ENCODE peak calls at places on chromosomes 1 and 21, in ten cellular contexts. W, O, P, K, C, J, X, E, D and M are unnamed samples.
A peak's percentile ranks its signal among the peaks of the same experiment; 100 is the strongest.

GRCh38 chr1:164611754-164612642 is 53.0 kb downstream of the PBX1 start:
- DNase-seq in W (no peak), O (peak; percentile 27), P (peak; percentile 57), K (peak; percentile 82), C (no peak), J (no peak), X (peak; percentile 80), E (no peak), D (peak; percentile 82), M (peak; percentile 90)

GRCh38 chr1:21451981-21452411 is 12.1 kb downstream of the NBPF3 start:
- DNase-seq in W (no peak), O (no peak), P (peak; percentile 36), K (no peak), C (no peak), J (no peak), X (no peak), E (no peak), D (peak; percentile 21), M (no peak)

GRCh38 chr1:25990702-25991395 is 7.0 kb downstream of the PAFAH2 start:
- DNase-seq in W (peak; percentile 34), O (no peak), P (no peak), K (no peak), C (no peak), J (peak; percentile 77), X (no peak), E (peak; percentile 62), D (no peak), M (no peak)

GRCh38 chr1:64875606-64876005 is 90.7 kb downstream of the JAK1 start:
- DNase-seq in W (no peak), O (no peak), P (no peak), K (no peak), C (no peak), J (no peak), X (no peak), E (no peak), D (no peak), M (no peak)

GRCh38 chr1:109787211-109787844 is 23.6 kb upstream of the EPS8L3 start:
- DNase-seq in W (no peak), O (no peak), P (peak; percentile 43), K (no peak), C (no peak), J (no peak), X (no peak), E (no peak), D (no peak), M (no peak)

GRCh38 chr1:75836528-75836927 is 39.8 kb downstream of the MSH4 start:
- DNase-seq in W (no peak), O (no peak), P (no peak), K (no peak), C (no peak), J (peak; percentile 15), X (no peak), E (no peak), D (no peak), M (no peak)

GRCh38 chr1:47725000-47725731 is 272.0 kb downstream of the TRABD2B start:
- DNase-seq in W (no peak), O (no peak), P (peak; percentile 42), K (no peak), C (no peak), J (peak; percentile 26), X (no peak), E (no peak), D (no peak), M (no peak)

GRCh38 chr1:182768973-182769372 is 20.6 kb upstream of the NPL start:
- DNase-seq in W (no peak), O (no peak), P (peak; percentile 16), K (no peak), C (no peak), J (no peak), X (peak; percentile 56), E (no peak), D (peak; percentile 18), M (peak; percentile 17)

GRCh38 chr21:16248705-16249104 is 518.9 kb downstream of the USP25 start:
- DNase-seq in W (no peak), O (no peak), P (no peak), K (no peak), C (no peak), J (no peak), X (no peak), E (no peak), D (no peak), M (no peak)